ENCODE peak calls at places on chromosomes 7 and 10, in nine cellular contexts. G is AG09319; P is WTC11; I is AG04450; J is upper lobe of right lung; H is suprapubic skin; F is mucosa of descending colon; M is A673; E is CD4-positive, alpha-beta T cell. Q is an unnamed sample.

GRCh38 chr7:15478401-15478800 is 83.4 kb downstream of the AGMO start:
- DNase-seq in G (no peak), P (no peak), I (no peak), J (no peak), H (no peak), F (no peak), M (no peak), E (no peak), Q (no peak)

GRCh38 chr7:156001496-156002260 is 189.4 kb upstream of the SHH start:
- DNase-seq in G (no peak), P (no peak), I (no peak), J (peak), H (no peak), F (no peak), M (no peak), E (no peak), Q (no peak)

GRCh38 chr7:54812747-54813146 is 53.7 kb upstream of the SEC61G start:
- DNase-seq in G (no peak), P (no peak), I (no peak), J (no peak), H (no peak), F (no peak), M (no peak), E (no peak), Q (no peak)

GRCh38 chr7:120709931-120710330 is 148.0 kb downstream of the TSPAN12 start:
- DNase-seq in G (no peak), P (no peak), I (no peak), J (no peak), H (no peak), F (no peak), M (peak), E (no peak), Q (no peak)

GRCh38 chr10:21524526-21525366 is 736 bp downstream of the SKIDA1 start:
- DNase-seq in G (no peak), P (no peak), I (no peak), J (no peak), H (no peak), F (no peak), M (peak), E (no peak), Q (peak)

GRCh38 chr10:86376852-86377796 is 10.5 kb upstream of the GRID1 start:
- DNase-seq in G (no peak), P (peak), I (no peak), J (peak), H (peak), F (peak), M (peak), E (peak), Q (peak)

GRCh38 chr7:44131173-44132009 is 8.0 kb upstream of the POLD2 start:
- DNase-seq in G (no peak), P (peak), I (no peak), J (no peak), H (no peak), F (no peak), M (no peak), E (no peak), Q (peak)

GRCh38 chr7:98771519-98772241 is 98.1 kb downstream of the TMEM130 start:
- DNase-seq in G (no peak), P (peak), I (peak), J (no peak), H (no peak), F (peak), M (peak), E (no peak), Q (no peak)

GRCh38 chr7:32357535-32358277 is 132.5 kb downstream of the LSM5 start:
- DNase-seq in G (no peak), P (no peak), I (no peak), J (no peak), H (no peak), F (no peak), M (no peak), E (no peak), Q (no peak)

GRCh38 chr10:11058965-11059364 is 41.3 kb downstream of the CELF2 start:
- DNase-seq in G (no peak), P (no peak), I (peak), J (no peak), H (no peak), F (no peak), M (no peak), E (no peak), Q (no peak)

GRCh38 chr10:34341473-34341872 is 473.6 kb downstream of the PARD3 start:
- DNase-seq in G (no peak), P (no peak), I (no peak), J (no peak), H (no peak), F (no peak), M (no peak), E (no peak), Q (no peak)

GRCh38 chr10:103693070-103693811 is 162.1 kb downstream of the SH3PXD2A start:
- DNase-seq in G (no peak), P (peak), I (no peak), J (no peak), H (no peak), F (peak), M (no peak), E (no peak), Q (peak)

GRCh38 chr10:102416181-102417094 is 2.1 kb downstream of the PSD start:
- DNase-seq in G (no peak), P (no peak), I (no peak), J (no peak), H (no peak), F (no peak), M (no peak), E (no peak), Q (no peak)

GRCh38 chr7:118080947-118081346 is 103.0 kb upstream of the LSM8 start:
- DNase-seq in G (no peak), P (peak), I (peak), J (no peak), H (no peak), F (peak), M (peak), E (no peak), Q (peak)

GRCh38 chr7:117399820-117400422 is 27.4 kb downstream of the ASZ1 start:
- DNase-seq in G (no peak), P (no peak), I (no peak), J (no peak), H (no peak), F (no peak), M (peak), E (no peak), Q (no peak)

GRCh38 chr7:78052112-78052511 is 253.5 kb downstream of the PHTF2 start:
- DNase-seq in G (no peak), P (peak), I (no peak), J (no peak), H (no peak), F (no peak), M (no peak), E (no peak), Q (no peak)

GRCh38 chr10:118983263-118983662 is 46.3 kb upstream of the NANOS1 start:
- DNase-seq in G (no peak), P (no peak), I (no peak), J (no peak), H (no peak), F (no peak), M (no peak), E (no peak), Q (no peak)

GRCh38 chr10:69056536-69057260 is 31.2 kb upstream of the SRGN start:
- DNase-seq in G (no peak), P (no peak), I (no peak), J (no peak), H (no peak), F (no peak), M (no peak), E (no peak), Q (no peak)

GRCh38 chr10:69057951-69058297 is 30.0 kb upstream of the SRGN start:
- DNase-seq in G (no peak), P (no peak), I (no peak), J (no peak), H (no peak), F (no peak), M (no peak), E (no peak), Q (no peak)

GRCh38 chr10:69055241-69055640 is 32.7 kb upstream of the SRGN start:
- DNase-seq in G (no peak), P (no peak), I (no peak), J (no peak), H (no peak), F (no peak), M (no peak), E (no peak), Q (peak)

GRCh38 chr10:69056129-69056528 is 31.8 kb upstream of the SRGN start:
- DNase-seq in G (no peak), P (no peak), I (no peak), J (peak), H (no peak), F (no peak), M (no peak), E (no peak), Q (peak)

DNA sequence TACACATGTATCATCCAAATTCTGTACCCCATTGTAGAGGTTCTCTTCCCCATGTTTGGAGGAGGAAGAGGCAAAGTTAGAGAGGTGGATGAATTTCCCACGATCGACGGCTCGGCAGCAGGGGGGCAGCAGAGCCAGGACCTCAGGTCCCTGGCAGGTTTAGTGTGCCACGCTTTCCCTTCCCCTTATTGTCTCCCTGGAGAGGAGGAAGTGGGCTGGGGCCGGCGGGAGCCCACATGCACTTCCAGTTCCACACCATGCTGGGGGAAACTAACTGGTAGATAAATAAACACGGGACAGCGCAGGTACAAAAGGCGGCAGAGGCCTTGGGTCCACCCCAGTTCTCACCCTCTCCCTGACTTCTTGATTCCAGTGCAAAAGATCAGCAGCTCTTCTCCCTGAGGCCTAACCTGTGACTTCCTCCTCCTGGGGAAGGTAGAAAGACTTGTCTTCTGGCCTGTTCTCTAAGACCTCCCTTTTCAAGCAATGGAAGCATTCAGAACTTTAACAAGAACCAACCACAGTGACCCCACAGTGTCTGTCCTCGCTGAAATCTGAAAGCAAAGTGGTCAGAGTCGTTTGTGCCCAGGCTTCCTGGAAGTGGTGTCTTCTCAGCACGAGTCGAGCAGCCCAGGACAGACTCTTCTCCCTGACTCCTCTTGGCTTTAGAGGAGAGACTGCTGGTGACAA is 30.5 kb upstream of the SRGN start:
- DNase-seq in G (no peak), P (no peak), I (no peak), J (peak), H (no peak), F (peak), M (no peak), E (no peak), Q (peak)
- TF ChIP-seq CTCF in G (no peak), P (no peak), I (no peak), J (peak), H (no peak), F (no peak), M (no peak), E (no peak), Q (no peak)

GRCh38 chr7:19623676-19624075 is 85.2 kb downstream of the POLR1F start:
- DNase-seq in G (no peak), P (no peak), I (no peak), J (no peak), H (no peak), F (no peak), M (no peak), E (no peak), Q (no peak)
- TF ChIP-seq CTCF in G (no peak), P (no peak), I (no peak), J (no peak), H (no peak), F (no peak), M (no peak), E (no peak), Q (no peak)

DNA sequence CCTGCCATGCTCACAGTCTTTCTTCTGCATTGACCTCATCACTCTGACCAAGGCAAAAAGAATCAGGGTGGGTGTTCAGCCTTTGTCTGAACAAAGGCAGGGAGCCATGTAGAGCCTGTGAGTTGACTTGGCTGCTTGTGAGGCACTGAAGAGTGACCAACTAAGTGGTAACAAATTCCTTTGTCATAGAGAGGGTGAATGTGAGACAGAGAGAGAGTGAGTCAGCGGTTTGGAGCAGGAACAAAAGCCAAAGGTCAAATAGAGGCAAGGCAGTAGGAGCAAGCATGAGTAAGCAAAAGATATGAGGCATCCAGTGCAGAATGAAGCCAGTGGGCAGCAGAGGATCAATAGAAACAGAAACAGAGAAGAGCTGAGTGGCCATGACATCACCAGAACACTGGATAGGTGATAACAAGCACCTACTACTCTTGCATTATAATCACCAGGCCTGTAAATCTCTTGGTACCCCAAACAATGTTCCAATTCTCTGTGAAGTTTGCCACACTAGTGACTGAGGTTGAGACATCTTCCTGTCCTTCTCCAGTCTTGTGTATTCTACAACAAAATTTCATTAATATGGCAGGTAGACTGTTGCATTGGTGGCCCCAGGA is 116.2 kb upstream of the LAMB4 start:
- DNase-seq in G (peak), P (no peak), I (peak), J (no peak), H (no peak), F (no peak), M (no peak), E (no peak), Q (peak)
- TF ChIP-seq CTCF in G (peak), P (no peak), I (no peak), J (no peak), H (no peak), F (no peak), M (no peak), E (no peak), Q (no peak)

GRCh38 chr7:37342665-37343471 is 105.8 kb downstream of the ELMO1 start:
- DNase-seq in G (no peak), P (no peak), I (no peak), J (peak), H (no peak), F (no peak), M (no peak), E (peak), Q (peak)
- TF ChIP-seq CTCF in G (no peak), P (no peak), I (no peak), J (peak), H (no peak), F (no peak), M (no peak), E (peak), Q (no peak)

DNA sequence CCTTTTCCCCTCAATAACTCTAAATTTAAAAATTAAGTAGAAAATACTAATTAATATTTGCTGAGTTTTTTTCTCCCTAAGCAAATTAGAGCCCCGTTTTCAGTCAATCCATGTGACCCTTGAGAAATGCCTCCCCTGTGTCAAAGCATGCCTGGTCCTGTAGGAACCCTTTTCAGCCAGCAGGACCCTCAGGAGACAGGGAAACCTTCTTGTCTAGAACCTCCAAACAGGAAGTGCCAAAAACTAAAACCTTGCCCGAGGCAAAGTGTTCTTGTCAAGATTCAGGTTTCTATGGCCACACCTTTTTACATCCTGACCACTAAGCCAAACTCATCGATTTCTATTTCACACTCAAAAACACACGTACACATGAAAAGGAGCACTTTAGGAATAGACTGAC is 60.1 kb upstream of the NFE2L3 start:
- DNase-seq in G (no peak), P (no peak), I (no peak), J (no peak), H (no peak), F (no peak), M (peak), E (no peak), Q (peak)
- TF ChIP-seq CTCF in G (no peak), P (no peak), I (peak), J (no peak), H (no peak), F (no peak), M (peak), E (no peak), Q (no peak)

GRCh38 chr10:23189024-23189423 is 3.1 kb upstream of the PTF1A start:
- DNase-seq in G (no peak), P (no peak), I (no peak), J (no peak), H (no peak), F (no peak), M (no peak), E (no peak), Q (no peak)
- TF ChIP-seq CTCF in G (no peak), P (no peak), I (no peak), J (no peak), H (no peak), F (no peak), M (no peak), E (no peak), Q (no peak)

GRCh38 chr7:19122018-19122588 is 4.7 kb upstream of the TWIST1 start:
- DNase-seq in G (no peak), P (no peak), I (no peak), J (no peak), H (no peak), F (no peak), M (peak), E (no peak), Q (no peak)
- TF ChIP-seq CTCF in G (peak), P (peak), I (peak), J (peak), H (peak), F (no peak), M (peak), E (no peak), Q (no peak)

DNA sequence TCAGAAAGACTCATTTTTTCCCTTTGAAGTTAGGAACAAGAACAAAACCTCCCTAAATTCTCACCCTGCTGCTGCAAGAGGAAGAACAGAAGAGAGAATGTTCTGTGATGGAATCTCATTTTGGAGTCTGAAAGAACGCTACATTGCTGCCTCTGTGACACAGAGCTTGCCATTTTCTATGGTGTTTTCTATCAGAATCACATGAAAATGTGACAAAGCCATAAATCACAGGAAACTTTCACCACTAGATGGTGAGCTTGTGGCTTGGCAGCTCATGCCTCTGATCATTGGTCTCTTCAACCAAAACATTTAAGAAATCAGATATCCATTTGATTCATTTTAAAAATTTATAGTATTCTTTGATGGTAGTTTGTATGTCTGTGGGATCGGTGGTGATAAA is 82.9 kb downstream of the CADPS2 start:
- DNase-seq in G (peak), P (no peak), I (no peak), J (no peak), H (no peak), F (no peak), M (peak), E (no peak), Q (no peak)
- TF ChIP-seq CTCF in G (peak), P (no peak), I (no peak), J (peak), H (no peak), F (no peak), M (peak), E (no peak), Q (no peak)

DNA sequence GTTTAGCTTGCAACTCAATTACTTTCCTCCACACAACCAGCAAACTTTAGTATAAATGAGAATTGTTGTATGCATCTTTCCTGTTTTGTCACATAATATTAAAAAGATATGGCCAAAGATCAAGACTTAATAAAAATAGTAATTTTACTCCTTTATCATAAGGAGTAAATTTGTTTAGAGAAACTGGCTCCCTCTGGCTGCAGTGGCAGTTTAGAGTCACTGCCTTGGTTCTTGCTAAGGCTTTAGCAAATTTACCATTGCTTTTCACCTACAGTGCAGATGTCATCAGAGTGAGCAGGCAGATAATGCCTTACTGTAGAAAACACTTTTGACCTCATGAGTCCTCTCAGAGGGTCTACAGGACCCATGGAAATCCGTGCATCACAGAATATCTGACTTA is 2.6 kb downstream of the PRPF18 start:
- DNase-seq in G (no peak), P (no peak), I (no peak), J (no peak), H (no peak), F (no peak), M (no peak), E (no peak), Q (no peak)
- TF ChIP-seq CTCF in G (no peak), P (no peak), I (peak), J (no peak), H (no peak), F (no peak), M (no peak), E (no peak), Q (no peak)

Q was measured in activated CD8-positive, alpha-beta T cell treated with anti-CD3 and anti-CD28 coated beads for 36 hours.